ENCODE peak calls at places on chromosomes 5 and 9, in ten cellular contexts. One of them, this sample, is unnamed.

GRCh38 chr5:35131723-35132122 is 84.0 kb upstream of the AGXT2 start:
- DNase-seq in EL: peak
- DNase-seq in posterior cingulate gyrus: no peak
- DNase-seq in NCI-H1417: no peak
- DNase-seq in T47D: no peak
- DNase-seq in left ventricle myocardium inferior: no peak
- DNase-seq in iPS-NIHi11: no peak
- DNase-seq in AG08395: peak
- DNase-seq in 8988T: no peak
- DNase-seq in ACHN: no peak
- DNase-seq in this sample: no peak

GRCh38 chr9:99167694-99168093 is 54.0 kb downstream of the ALG2 start:
- DNase-seq in 8988T: no peak
- DNase-seq in AG08395: no peak
- DNase-seq in left ventricle myocardium inferior: no peak
- DNase-seq in ACHN: no peak
- DNase-seq in EL: no peak
- DNase-seq in posterior cingulate gyrus: no peak
- DNase-seq in T47D: no peak
- DNase-seq in NCI-H1417: no peak
- DNase-seq in iPS-NIHi11: no peak
- DNase-seq in this sample: no peak

GRCh38 chr5:3122985-3123762 is 371.7 kb upstream of the IRX2 start:
- DNase-seq in left ventricle myocardium inferior: no peak
- DNase-seq in 8988T: no peak
- DNase-seq in T47D: no peak
- DNase-seq in ACHN: no peak
- DNase-seq in iPS-NIHi11: no peak
- DNase-seq in posterior cingulate gyrus: peak
- DNase-seq in NCI-H1417: no peak
- DNase-seq in EL: no peak
- DNase-seq in AG08395: no peak
- DNase-seq in this sample: no peak

GRCh38 chr5:172771439-172772111 is 580 bp upstream of the DUSP1 start:
- DNase-seq in posterior cingulate gyrus: no peak
- DNase-seq in T47D: no peak
- DNase-seq in iPS-NIHi11: no peak
- DNase-seq in left ventricle myocardium inferior: no peak
- DNase-seq in NCI-H1417: peak
- DNase-seq in EL: peak
- DNase-seq in 8988T: no peak
- DNase-seq in ACHN: no peak
- DNase-seq in AG08395: no peak
- DNase-seq in this sample: no peak

GRCh38 chr5:169808118-169808581 is 171.1 kb downstream of the DOCK2 start:
- DNase-seq in EL: no peak
- DNase-seq in iPS-NIHi11: peak
- DNase-seq in NCI-H1417: no peak
- DNase-seq in AG08395: no peak
- DNase-seq in ACHN: no peak
- DNase-seq in 8988T: no peak
- DNase-seq in left ventricle myocardium inferior: no peak
- DNase-seq in T47D: no peak
- DNase-seq in posterior cingulate gyrus: no peak
- DNase-seq in this sample: no peak

GRCh38 chr5:65811004-65811403 is 89.0 kb downstream of the NLN start:
- DNase-seq in 8988T: no peak
- DNase-seq in posterior cingulate gyrus: no peak
- DNase-seq in ACHN: no peak
- DNase-seq in T47D: no peak
- DNase-seq in iPS-NIHi11: no peak
- DNase-seq in AG08395: no peak
- DNase-seq in left ventricle myocardium inferior: no peak
- DNase-seq in NCI-H1417: no peak
- DNase-seq in EL: peak
- DNase-seq in this sample: peak

GRCh38 chr9:120567874-120568273 is 12.1 kb downstream of the CDK5RAP2 start:
- DNase-seq in T47D: no peak
- DNase-seq in left ventricle myocardium inferior: no peak
- DNase-seq in 8988T: no peak
- DNase-seq in iPS-NIHi11: no peak
- DNase-seq in posterior cingulate gyrus: no peak
- DNase-seq in ACHN: no peak
- DNase-seq in EL: no peak
- DNase-seq in AG08395: no peak
- DNase-seq in NCI-H1417: no peak
- DNase-seq in this sample: no peak

GRCh38 chr5:1106385-1107166 is 5.3 kb downstream of the SLC12A7 start:
- DNase-seq in left ventricle myocardium inferior: no peak
- DNase-seq in NCI-H1417: no peak
- DNase-seq in EL: no peak
- DNase-seq in T47D: no peak
- DNase-seq in posterior cingulate gyrus: no peak
- DNase-seq in AG08395: no peak
- DNase-seq in 8988T: no peak
- DNase-seq in ACHN: no peak
- DNase-seq in iPS-NIHi11: no peak
- DNase-seq in this sample: no peak

GRCh38 chr9:105047652-105048031 is 119.7 kb upstream of the ABCA1 start:
- DNase-seq in iPS-NIHi11: no peak
- DNase-seq in EL: no peak
- DNase-seq in left ventricle myocardium inferior: no peak
- DNase-seq in posterior cingulate gyrus: no peak
- DNase-seq in AG08395: no peak
- DNase-seq in T47D: no peak
- DNase-seq in ACHN: no peak
- DNase-seq in NCI-H1417: no peak
- DNase-seq in 8988T: no peak
- DNase-seq in this sample: peak

This sample was measured in RCC 7860.